ENCODE peak calls at places on chromosome 7, in six cellular contexts. One of them, this sample, is unnamed.

GRCh38 chr7:121558288-121558687 is 162.2 kb upstream of the FAM3C start:
- DNase-seq in naive thymus-derived CD4-positive, alpha-beta T cell: no peak
- DNase-seq in left lung: no peak
- DNase-seq in H9: no peak
- DNase-seq in body of pancreas: no peak
- DNase-seq in SJSA1: no peak
- DNase-seq in this sample: peak; percentile 31

GRCh38 chr7:107999814-108000560 is 3.0 kb downstream of the LAMB1 start:
- DNase-seq in H9: no peak
- DNase-seq in SJSA1: peak; percentile 73
- DNase-seq in body of pancreas: no peak
- DNase-seq in left lung: no peak
- DNase-seq in naive thymus-derived CD4-positive, alpha-beta T cell: no peak
- DNase-seq in this sample: no peak

GRCh38 chr7:158829021-158829341 is 328 bp downstream of the ESYT2 start:
- DNase-seq in left lung: no peak
- DNase-seq in H9: peak; percentile 43
- DNase-seq in body of pancreas: peak; percentile 75
- DNase-seq in naive thymus-derived CD4-positive, alpha-beta T cell: no peak
- DNase-seq in SJSA1: peak; percentile 69
- DNase-seq in this sample: peak; percentile 85

GRCh38 chr7:4791738-4792536 is 16.5 kb downstream of the AP5Z1 start:
- DNase-seq in body of pancreas: peak; percentile 91
- DNase-seq in left lung: peak; percentile 89
- DNase-seq in H9: peak; percentile 91
- DNase-seq in SJSA1: no peak
- DNase-seq in naive thymus-derived CD4-positive, alpha-beta T cell: peak; percentile 86
- DNase-seq in this sample: peak; percentile 64

GRCh38 chr7:129828989-129829676 is 123.6 kb downstream of the UBE2H start:
- DNase-seq in body of pancreas: no peak
- DNase-seq in SJSA1: no peak
- DNase-seq in H9: peak; percentile 44
- DNase-seq in naive thymus-derived CD4-positive, alpha-beta T cell: no peak
- DNase-seq in left lung: no peak
- DNase-seq in this sample: no peak

GRCh38 chr7:30469303-30469702 is 9.3 kb downstream of the NOD1 start:
- DNase-seq in H9: peak; percentile 90
- DNase-seq in left lung: no peak
- DNase-seq in SJSA1: peak; percentile 93
- DNase-seq in body of pancreas: peak; percentile 57
- DNase-seq in naive thymus-derived CD4-positive, alpha-beta T cell: no peak
- DNase-seq in this sample: peak; percentile 100

GRCh38 chr7:95915731-95916130 is 143.4 kb downstream of the DYNC1I1 start:
- DNase-seq in SJSA1: no peak
- DNase-seq in body of pancreas: no peak
- DNase-seq in H9: no peak
- DNase-seq in left lung: no peak
- DNase-seq in naive thymus-derived CD4-positive, alpha-beta T cell: no peak
- DNase-seq in this sample: no peak

GRCh38 chr7:106914018-106914607 is 49.0 kb downstream of the PIK3CG start:
- DNase-seq in body of pancreas: no peak
- DNase-seq in SJSA1: no peak
- DNase-seq in naive thymus-derived CD4-positive, alpha-beta T cell: no peak
- DNase-seq in H9: no peak
- DNase-seq in left lung: no peak
- DNase-seq in this sample: peak; percentile 4

GRCh38 chr7:116652793-116653192 is 19.2 kb upstream of the MET start:
- DNase-seq in body of pancreas: no peak
- DNase-seq in H9: no peak
- DNase-seq in left lung: no peak
- DNase-seq in naive thymus-derived CD4-positive, alpha-beta T cell: no peak
- DNase-seq in SJSA1: no peak
- DNase-seq in this sample: no peak

GRCh38 chr7:115910541-115911164 is 119.9 kb downstream of the TFEC start:
- DNase-seq in left lung: no peak
- DNase-seq in H9: no peak
- DNase-seq in body of pancreas: no peak
- DNase-seq in SJSA1: no peak
- DNase-seq in naive thymus-derived CD4-positive, alpha-beta T cell: no peak
- DNase-seq in this sample: peak; percentile 49

GRCh38 chr7:75967573-75967997 is 26.8 kb downstream of the TMEM120A start:
- DNase-seq in naive thymus-derived CD4-positive, alpha-beta T cell: no peak
- DNase-seq in body of pancreas: no peak
- DNase-seq in left lung: no peak
- DNase-seq in H9: no peak
- DNase-seq in SJSA1: no peak
- DNase-seq in this sample: peak; percentile 33

GRCh38 chr7:2412587-2413201 is 9.3 kb downstream of the CHST12 start:
- DNase-seq in left lung: peak; percentile 12
- DNase-seq in SJSA1: no peak
- DNase-seq in body of pancreas: no peak
- DNase-seq in H9: no peak
- DNase-seq in naive thymus-derived CD4-positive, alpha-beta T cell: no peak
- DNase-seq in this sample: no peak

GRCh38 chr7:641269-641671 is 85.2 kb upstream of the DNAAF5 start:
- DNase-seq in H9: no peak
- DNase-seq in SJSA1: no peak
- DNase-seq in left lung: peak; percentile 4
- DNase-seq in body of pancreas: no peak
- DNase-seq in naive thymus-derived CD4-positive, alpha-beta T cell: no peak
- DNase-seq in this sample: no peak

GRCh38 chr7:5248201-5248885 is 34.4 kb upstream of the SLC29A4 start:
- DNase-seq in naive thymus-derived CD4-positive, alpha-beta T cell: no peak
- DNase-seq in SJSA1: no peak
- DNase-seq in H9: no peak
- DNase-seq in body of pancreas: peak; percentile 42
- DNase-seq in left lung: no peak
- DNase-seq in this sample: no peak

GRCh38 chr7:127365164-127365956 is 27.1 kb downstream of the ZNF800 start:
- DNase-seq in left lung: no peak
- DNase-seq in body of pancreas: no peak
- DNase-seq in naive thymus-derived CD4-positive, alpha-beta T cell: no peak
- DNase-seq in SJSA1: no peak
- DNase-seq in H9: no peak
- DNase-seq in this sample: no peak

GRCh38 chr7:86667732-86668131 is 24.0 kb downstream of the GRM3 start:
- DNase-seq in left lung: no peak
- DNase-seq in SJSA1: no peak
- DNase-seq in H9: peak; percentile 43
- DNase-seq in naive thymus-derived CD4-positive, alpha-beta T cell: no peak
- DNase-seq in body of pancreas: peak; percentile 8
- DNase-seq in this sample: peak; percentile 29

GRCh38 chr7:79949778-79950177 is 184.9 kb upstream of the GNAI1 start:
- DNase-seq in body of pancreas: no peak
- DNase-seq in H9: no peak
- DNase-seq in SJSA1: no peak
- DNase-seq in naive thymus-derived CD4-positive, alpha-beta T cell: no peak
- DNase-seq in left lung: no peak
- DNase-seq in this sample: peak; percentile 5

GRCh38 chr7:117010375-117011133 is 57.3 kb downstream of the ST7 start:
- DNase-seq in body of pancreas: no peak
- DNase-seq in naive thymus-derived CD4-positive, alpha-beta T cell: no peak
- DNase-seq in H9: no peak
- DNase-seq in left lung: no peak
- DNase-seq in SJSA1: no peak
- DNase-seq in this sample: no peak

GRCh38 chr7:139153832-139154231 is 44.3 kb upstream of the ZC3HAV1 start:
- DNase-seq in naive thymus-derived CD4-positive, alpha-beta T cell: no peak
- DNase-seq in left lung: no peak
- DNase-seq in SJSA1: no peak
- DNase-seq in body of pancreas: no peak
- DNase-seq in H9: no peak
- DNase-seq in this sample: peak; percentile 90

GRCh38 chr7:132881317-132881716 is 200.6 kb downstream of the CHCHD3 start:
- DNase-seq in body of pancreas: no peak
- DNase-seq in left lung: no peak
- DNase-seq in SJSA1: no peak
- DNase-seq in H9: no peak
- DNase-seq in naive thymus-derived CD4-positive, alpha-beta T cell: no peak
- DNase-seq in this sample: no peak

GRCh38 chr7:7157177-7157886 is 25.0 kb upstream of the C1GALT1 start:
- DNase-seq in H9: no peak
- DNase-seq in left lung: no peak
- DNase-seq in naive thymus-derived CD4-positive, alpha-beta T cell: peak; percentile 85
- DNase-seq in body of pancreas: no peak
- DNase-seq in SJSA1: peak; percentile 50
- DNase-seq in this sample: no peak

GRCh38 chr7:127417346-127417745 is 24.8 kb upstream of the ZNF800 start:
- DNase-seq in left lung: no peak
- DNase-seq in naive thymus-derived CD4-positive, alpha-beta T cell: no peak
- DNase-seq in body of pancreas: no peak
- DNase-seq in SJSA1: no peak
- DNase-seq in H9: no peak
- DNase-seq in this sample: no peak

GRCh38 chr7:81447351-81447952 is 322.4 kb downstream of the HGF start:
- DNase-seq in naive thymus-derived CD4-positive, alpha-beta T cell: no peak
- DNase-seq in body of pancreas: no peak
- DNase-seq in left lung: no peak
- DNase-seq in SJSA1: no peak
- DNase-seq in H9: no peak
- DNase-seq in this sample: peak; percentile 77

GRCh38 chr7:69596723-69597277 is 1.5 kb upstream of the AUTS2 start:
- DNase-seq in H9: peak; percentile 31
- DNase-seq in left lung: no peak
- DNase-seq in SJSA1: no peak
- DNase-seq in naive thymus-derived CD4-positive, alpha-beta T cell: no peak
- DNase-seq in body of pancreas: peak; percentile 27
- DNase-seq in this sample: no peak

GRCh38 chr7:92837214-92837749 is 909 bp upstream of the CDK6 start:
- DNase-seq in SJSA1: no peak
- DNase-seq in naive thymus-derived CD4-positive, alpha-beta T cell: no peak
- DNase-seq in body of pancreas: no peak
- DNase-seq in left lung: no peak
- DNase-seq in H9: no peak
- DNase-seq in this sample: peak; percentile 35

GRCh38 chr7:51127618-51127904 is 189.0 kb downstream of the COBL start:
- DNase-seq in H9: no peak
- DNase-seq in left lung: no peak
- DNase-seq in naive thymus-derived CD4-positive, alpha-beta T cell: no peak
- DNase-seq in SJSA1: no peak
- DNase-seq in body of pancreas: no peak
- DNase-seq in this sample: no peak

GRCh38 chr7:16051561-16052280 is 365.2 kb upstream of the MEOX2 start:
- DNase-seq in naive thymus-derived CD4-positive, alpha-beta T cell: no peak
- DNase-seq in left lung: no peak
- DNase-seq in SJSA1: no peak
- DNase-seq in body of pancreas: no peak
- DNase-seq in H9: no peak
- DNase-seq in this sample: no peak

GRCh38 chr7:94510582-94511456 is 1.2 kb downstream of the CASD1 start:
- DNase-seq in left lung: no peak
- DNase-seq in body of pancreas: peak; percentile 71
- DNase-seq in H9: peak; percentile 56
- DNase-seq in SJSA1: peak; percentile 45
- DNase-seq in naive thymus-derived CD4-positive, alpha-beta T cell: peak; percentile 58
- DNase-seq in this sample: peak; percentile 65

GRCh38 chr7:24926623-24927539 is 53.1 kb downstream of the OSBPL3 start:
- DNase-seq in naive thymus-derived CD4-positive, alpha-beta T cell: no peak
- DNase-seq in H9: no peak
- DNase-seq in SJSA1: no peak
- DNase-seq in left lung: no peak
- DNase-seq in body of pancreas: no peak
- DNase-seq in this sample: peak; percentile 40
- H3K27ac ChIP-seq in naive thymus-derived CD4-positive, alpha-beta T cell: no peak overlapping the region
- H3K27ac ChIP-seq in H9: no peak overlapping the region
- H3K27ac ChIP-seq in SJSA1: no peak overlapping the region
- H3K27ac ChIP-seq in left lung: no peak overlapping the region
- H3K27ac ChIP-seq in body of pancreas: no peak overlapping the region
- H3K27ac ChIP-seq in this sample: no peak overlapping the region

GRCh38 chr7:88141025-88141424 is 78.8 kb downstream of the SRI start:
- DNase-seq in H9: no peak
- DNase-seq in SJSA1: no peak
- DNase-seq in body of pancreas: peak; percentile 69
- DNase-seq in naive thymus-derived CD4-positive, alpha-beta T cell: no peak
- DNase-seq in left lung: no peak
- DNase-seq in this sample: peak; percentile 54
- H3K27ac ChIP-seq in H9: no peak overlapping the region
- H3K27ac ChIP-seq in SJSA1: no peak overlapping the region
- H3K27ac ChIP-seq in body of pancreas: peak overlapping the region; percentile 82
- H3K27ac ChIP-seq in naive thymus-derived CD4-positive, alpha-beta T cell: no peak overlapping the region
- H3K27ac ChIP-seq in left lung: no peak overlapping the region
- H3K27ac ChIP-seq in this sample: peak overlapping the region; percentile 81

GRCh38 chr7:77982926-77983550 is 184.5 kb downstream of the PHTF2 start:
- DNase-seq in left lung: no peak
- DNase-seq in SJSA1: no peak
- DNase-seq in H9: no peak
- DNase-seq in naive thymus-derived CD4-positive, alpha-beta T cell: no peak
- DNase-seq in body of pancreas: no peak
- DNase-seq in this sample: peak; percentile 6
- H3K27ac ChIP-seq in left lung: no peak overlapping the region
- H3K27ac ChIP-seq in SJSA1: no peak overlapping the region
- H3K27ac ChIP-seq in H9: no peak overlapping the region
- H3K27ac ChIP-seq in naive thymus-derived CD4-positive, alpha-beta T cell: no peak overlapping the region
- H3K27ac ChIP-seq in body of pancreas: no peak overlapping the region
- H3K27ac ChIP-seq in this sample: no peak overlapping the region

GRCh38 chr7:43244782-43245181 is 132.3 kb downstream of the HECW1 start:
- DNase-seq in body of pancreas: no peak
- DNase-seq in naive thymus-derived CD4-positive, alpha-beta T cell: no peak
- DNase-seq in SJSA1: no peak
- DNase-seq in left lung: no peak
- DNase-seq in H9: no peak
- DNase-seq in this sample: no peak

GRCh38 chr7:43249808-43250145 is 137.3 kb downstream of the HECW1 start:
- DNase-seq in SJSA1: no peak
- DNase-seq in naive thymus-derived CD4-positive, alpha-beta T cell: no peak
- DNase-seq in left lung: no peak
- DNase-seq in body of pancreas: no peak
- DNase-seq in H9: no peak
- DNase-seq in this sample: no peak

GRCh38 chr7:43247757-43248156 is 135.3 kb downstream of the HECW1 start:
- DNase-seq in H9: no peak
- DNase-seq in naive thymus-derived CD4-positive, alpha-beta T cell: no peak
- DNase-seq in SJSA1: no peak
- DNase-seq in left lung: no peak
- DNase-seq in body of pancreas: no peak
- DNase-seq in this sample: no peak

GRCh38 chr7:43248961-43249807 is 136.7 kb downstream of the HECW1 start:
- DNase-seq in H9: no peak
- DNase-seq in body of pancreas: no peak
- DNase-seq in left lung: peak; percentile 66
- DNase-seq in naive thymus-derived CD4-positive, alpha-beta T cell: no peak
- DNase-seq in SJSA1: peak; percentile 87
- DNase-seq in this sample: no peak

GRCh38 chr7:43248553-43248952 is 136.1 kb downstream of the HECW1 start:
- DNase-seq in left lung: no peak
- DNase-seq in SJSA1: no peak
- DNase-seq in H9: no peak
- DNase-seq in naive thymus-derived CD4-positive, alpha-beta T cell: no peak
- DNase-seq in body of pancreas: no peak
- DNase-seq in this sample: no peak
- H3K27ac ChIP-seq in left lung: no peak overlapping the region
- H3K27ac ChIP-seq in SJSA1: peak overlapping the region; percentile 83
- H3K27ac ChIP-seq in H9: no peak overlapping the region
- H3K27ac ChIP-seq in naive thymus-derived CD4-positive, alpha-beta T cell: no peak overlapping the region
- H3K27ac ChIP-seq in body of pancreas: no peak overlapping the region
- H3K27ac ChIP-seq in this sample: no peak overlapping the region

GRCh38 chr7:157620616-157621015 is 283.8 kb downstream of the DNAJB6 start:
- DNase-seq in SJSA1: no peak
- DNase-seq in body of pancreas: no peak
- DNase-seq in H9: no peak
- DNase-seq in left lung: no peak
- DNase-seq in naive thymus-derived CD4-positive, alpha-beta T cell: no peak
- DNase-seq in this sample: no peak
- H3K27ac ChIP-seq in SJSA1: no peak overlapping the region
- H3K27ac ChIP-seq in body of pancreas: no peak overlapping the region
- H3K27ac ChIP-seq in H9: no peak overlapping the region
- H3K27ac ChIP-seq in left lung: no peak overlapping the region
- H3K27ac ChIP-seq in naive thymus-derived CD4-positive, alpha-beta T cell: no peak overlapping the region
- H3K27ac ChIP-seq in this sample: no peak overlapping the region